ENCODE peak calls at places on chromosomes 4 and X, in nine cellular contexts. H, X, W, U, Y, B, L, T and I are unnamed samples.

GRCh38 chrX:3712870-3713224 is 602 bp downstream of the PRKX start:
- DNase-seq in Y (no peak), X (no peak), H (no peak), W (no peak), U (no peak), T (no peak), B (no peak), L (no peak), I (no peak)

GRCh38 chr4:175705407-175705806 is 106.7 kb downstream of the GPM6A start:
- DNase-seq in Y (peak), L (no peak), B (no peak), U (no peak), T (no peak), W (no peak), H (no peak), X (no peak), I (no peak)

GRCh38 chr4:187176261-187176910 is 452.7 kb upstream of the FAT1 start:
- DNase-seq in L (no peak), U (no peak), H (no peak), T (no peak), B (no peak), W (no peak), X (no peak), Y (no peak), I (no peak)

GRCh38 chr4:159370316-159370715 is 267.4 kb downstream of the RAPGEF2 start:
- DNase-seq in B (no peak), U (no peak), Y (no peak), L (no peak), T (no peak), W (no peak), X (no peak), H (no peak), I (no peak)

GRCh38 chrX:21225643-21226042 is 148.6 kb upstream of the CNKSR2 start:
- DNase-seq in B (no peak), T (peak), L (no peak), W (no peak), U (no peak), X (no peak), Y (no peak), H (peak), I (no peak)

GRCh38 chr4:75634281-75634680 is 4.0 kb upstream of the CDKL2 start:
- DNase-seq in T (no peak), Y (no peak), B (no peak), U (no peak), H (peak), X (no peak), W (no peak), L (no peak), I (no peak)

GRCh38 chrX:153725039-153725831 is 579 bp downstream of the ABCD1 start:
- DNase-seq in L (no peak), W (no peak), Y (no peak), H (no peak), X (no peak), U (no peak), B (no peak), T (no peak), I (no peak)

GRCh38 chrX:63275127-63275526 is 76.0 kb downstream of the SPIN4 start:
- DNase-seq in Y (no peak), W (no peak), T (no peak), X (peak), B (no peak), H (peak), L (no peak), U (peak), I (peak)

GRCh38 chr4:176795441-176795840 is 2.7 kb upstream of the VEGFC start:
- DNase-seq in B (no peak), U (no peak), T (no peak), H (no peak), L (no peak), X (no peak), Y (no peak), W (no peak), I (no peak)

GRCh38 chr4:91064157-91064853 is 937.1 kb downstream of the CCSER1 start:
- DNase-seq in W (no peak), U (no peak), H (no peak), T (no peak), X (peak), L (no peak), B (no peak), Y (peak), I (no peak)

GRCh38 chrX:12994321-12994720 is 19.4 kb downstream of the TMSB4X start:
- DNase-seq in X (no peak), Y (peak), L (no peak), H (no peak), U (no peak), W (no peak), T (no peak), B (no peak), I (no peak)

GRCh38 chr4:15420642-15421041 is 7.2 kb upstream of the C1QTNF7 start:
- DNase-seq in U (no peak), B (no peak), T (peak), L (no peak), W (no peak), H (peak), Y (no peak), X (no peak), I (no peak)

GRCh38 chrX:348461-349117 is 30.0 kb upstream of the GTPBP6 start:
- DNase-seq in T (no peak), X (no peak), B (no peak), L (no peak), H (peak), Y (no peak), W (no peak), U (no peak), I (no peak)

GRCh38 chr4:170672571-170672970 is 582.8 kb upstream of the AADAT start:
- DNase-seq in H (peak), T (peak), B (no peak), W (no peak), U (no peak), L (no peak), Y (no peak), X (no peak), I (no peak)